ENCODE peak calls at places on chromosome 15, in seven cellular contexts. N, Z, V, T, C, Y and U are unnamed samples.

GRCh38 chr15:91254766-91255165 is 154.7 kb downstream of the SV2B start:
- DNase-seq in N (no peak), Z (no peak), V (no peak), T (no peak), C (no peak), Y (no peak), U (no peak)

GRCh38 chr15:40323239-40323952 is at the start of gene INAFM2:
- DNase-seq in N (peak), Z (peak), V (peak), T (peak), C (peak), Y (peak), U (peak)

GRCh38 chr15:90001062-90001682 is at the start of gene ZNF710:
- DNase-seq in N (peak), Z (peak), V (peak), T (no peak), C (peak), Y (peak), U (peak)

GRCh38 chr15:82999426-82999825 is 12.0 kb downstream of the C15orf40 start:
- DNase-seq in N (no peak), Z (no peak), V (no peak), T (no peak), C (no peak), Y (peak), U (peak)

GRCh38 chr15:67590191-67590590 is 47.7 kb downstream of the MAP2K5 start:
- DNase-seq in N (no peak), Z (no peak), V (no peak), T (no peak), C (no peak), Y (no peak), U (no peak)

GRCh38 chr15:38702178-38702912 is 137.7 kb upstream of the RASGRP1 start:
- DNase-seq in N (peak), Z (no peak), V (no peak), T (peak), C (no peak), Y (no peak), U (no peak)

GRCh38 chr15:57549935-57550334 is 41.8 kb upstream of the MYZAP start:
- DNase-seq in N (peak), Z (no peak), V (no peak), T (no peak), C (peak), Y (no peak), U (no peak)

GRCh38 chr15:65633752-65634151 is 12.0 kb downstream of the SLC24A1 start:
- DNase-seq in N (no peak), Z (no peak), V (no peak), T (no peak), C (no peak), Y (no peak), U (no peak)

GRCh38 chr15:52247481-52247880 is 48.1 kb downstream of the MYO5C start:
- DNase-seq in N (no peak), Z (no peak), V (no peak), T (no peak), C (no peak), Y (no peak), U (no peak)

GRCh38 chr15:70976856-70977255 is 84.2 kb downstream of the LRRC49 start:
- DNase-seq in N (no peak), Z (no peak), V (no peak), T (peak), C (no peak), Y (peak), U (no peak)

GRCh38 chr15:93359037-93359779 is 270.2 kb upstream of the RGMA start:
- DNase-seq in N (no peak), Z (no peak), V (no peak), T (no peak), C (no peak), Y (no peak), U (no peak)

GRCh38 chr15:73142802-73143762 is 90.8 kb downstream of the NEO1 start:
- DNase-seq in N (peak), Z (no peak), V (no peak), T (no peak), C (no peak), Y (no peak), U (no peak)

GRCh38 chr15:80601256-80601655 is 93.9 kb upstream of the ABHD17C start:
- DNase-seq in N (no peak), Z (no peak), V (no peak), T (no peak), C (no peak), Y (no peak), U (no peak)

GRCh38 chr15:63288778-63289378 is 11.5 kb downstream of the APH1B start:
- DNase-seq in N (peak), Z (peak), V (no peak), T (no peak), C (peak), Y (peak), U (no peak)

GRCh38 chr15:85407421-85408269 is 27.2 kb downstream of the AKAP13 start:
- DNase-seq in N (peak), Z (no peak), V (no peak), T (peak), C (peak), Y (peak), U (peak)

GRCh38 chr15:51114437-51115119 is 19.9 kb upstream of the TNFAIP8L3 start:
- DNase-seq in N (no peak), Z (no peak), V (no peak), T (no peak), C (no peak), Y (peak), U (no peak)

GRCh38 chr15:84859143-84859542 is 25.3 kb upstream of the SLC28A1 start:
- DNase-seq in N (peak), Z (no peak), V (no peak), T (peak), C (no peak), Y (no peak), U (no peak)

GRCh38 chr15:43168192-43169107 is 16.8 kb upstream of the CCNDBP1 start:
- DNase-seq in N (peak), Z (no peak), V (no peak), T (peak), C (peak), Y (peak), U (no peak)

GRCh38 chr15:78931439-78931981 is 13.3 kb downstream of the CTSH start:
- DNase-seq in N (no peak), Z (no peak), V (no peak), T (no peak), C (peak), Y (no peak), U (no peak)

GRCh38 chr15:79314811-79315210 is 3.9 kb downstream of the TMED3 start:
- DNase-seq in N (peak), Z (no peak), V (no peak), T (peak), C (no peak), Y (no peak), U (no peak)

GRCh38 chr15:48522911-48523310 is 122.6 kb downstream of the FBN1 start:
- DNase-seq in N (no peak), Z (no peak), V (no peak), T (no peak), C (no peak), Y (no peak), U (no peak)

GRCh38 chr15:58423205-58423604 is 8.6 kb upstream of the LIPC start:
- DNase-seq in N (no peak), Z (no peak), V (no peak), T (no peak), C (no peak), Y (peak), U (no peak)

GRCh38 chr15:50506121-50506520 is 40.3 kb downstream of the USP50 start:
- DNase-seq in N (peak), Z (no peak), V (no peak), T (no peak), C (no peak), Y (no peak), U (no peak)

GRCh38 chr15:69561071-69561784 is 108.6 kb downstream of the RPLP1 start:
- DNase-seq in N (no peak), Z (peak), V (no peak), T (no peak), C (no peak), Y (no peak), U (no peak)